ENCODE peak calls at places on chromosome 11, in seven cellular contexts. D is spleen, H is cardiac muscle cell, N is NB4, X is IMR-90, K is cardiac fibroblast, U is epithelial cell of esophagus. I is an unnamed sample.
A peak's percentile ranks its signal among the peaks of the same experiment; 100 is the strongest.

GRCh38 chr11:61142424-61142823 is 18.8 kb downstream of the VPS37C start:
- DNase-seq in X (peak; percentile 63), D (no peak), K (peak; percentile 61), N (no peak), U (peak; percentile 50), H (no peak), I (no peak)

GRCh38 chr11:44708063-44708462 is 18.7 kb upstream of the TSPAN18 start:
- DNase-seq in K (peak; percentile 23), N (no peak), H (no peak), D (peak; percentile 58), U (no peak), X (no peak), I (no peak)

GRCh38 chr11:63553759-63554158 is 9.4 kb downstream of the PLAAT2 start:
- DNase-seq in H (no peak), N (peak; percentile 70), D (no peak), X (no peak), U (peak; percentile 17), K (no peak), I (no peak)

GRCh38 chr11:116138280-116138679 is 634.1 kb upstream of the CADM1 start:
- DNase-seq in H (no peak), U (no peak), K (no peak), D (no peak), N (no peak), X (no peak), I (no peak)

GRCh38 chr11:11620966-11621880 is 582 bp downstream of the GALNT18 start:
- DNase-seq in N (peak; percentile 4), D (peak; percentile 82), U (peak; percentile 51), X (peak; percentile 44), H (peak; percentile 32), K (peak; percentile 19), I (no peak)

GRCh38 chr11:77710358-77710757 is 72.8 kb upstream of the CLNS1A start:
- DNase-seq in H (no peak), K (peak; percentile 37), N (no peak), X (peak; percentile 67), D (no peak), U (peak; percentile 36), I (no peak)

GRCh38 chr11:3831378-3832239 is 9.2 kb downstream of the RHOG start:
- DNase-seq in D (peak; percentile 83), H (peak; percentile 82), N (peak; percentile 40), K (no peak), U (no peak), X (no peak), I (no peak)

GRCh38 chr11:2390091-2390870 is 10.3 kb upstream of the TSSC4 start:
- DNase-seq in K (no peak), D (no peak), U (no peak), H (no peak), N (no peak), X (no peak), I (no peak)

GRCh38 chr11:132334769-132335280 is 964.4 kb downstream of the NTM start:
- DNase-seq in X (peak; percentile 4), K (no peak), D (no peak), N (no peak), H (no peak), U (no peak), I (no peak)

GRCh38 chr11:20310137-20310536 is 53.4 kb upstream of the HTATIP2 start:
- DNase-seq in K (peak; percentile 19), X (no peak), U (no peak), N (no peak), D (no peak), H (no peak), I (no peak)

GRCh38 chr11:126443120-126443519 is 87.6 kb downstream of the ST3GAL4 start:
- DNase-seq in X (no peak), D (no peak), U (no peak), H (no peak), K (no peak), N (no peak), I (no peak)

GRCh38 chr11:36216061-36216615 is 73.1 kb downstream of the COMMD9 start:
- DNase-seq in K (no peak), H (no peak), D (no peak), N (no peak), U (no peak), X (peak; percentile 9), I (no peak)

GRCh38 chr11:19838994-19839768 is 126.5 kb downstream of the NAV2 start:
- DNase-seq in X (peak; percentile 17), N (no peak), D (no peak), K (peak; percentile 29), H (no peak), U (no peak), I (no peak)

GRCh38 chr11:44095506-44096359 is at the start of gene EXT2:
- DNase-seq in U (peak; percentile 87), H (peak; percentile 90), X (peak; percentile 76), D (peak; percentile 98), K (peak; percentile 84), N (peak; percentile 82), I (peak; percentile 42)

GRCh38 chr11:116544721-116545120 is 228.1 kb downstream of the BUD13 start:
- DNase-seq in N (no peak), X (no peak), D (no peak), K (no peak), H (no peak), U (no peak), I (no peak)

GRCh38 chr11:118957549-118957948 is 1.5 kb downstream of the UPK2 start:
- DNase-seq in N (no peak), U (no peak), K (no peak), H (no peak), D (peak; percentile 34), X (no peak), I (no peak)

GRCh38 chr11:118956094-118956846 is at the start of gene UPK2:
- DNase-seq in N (peak; percentile 84), K (peak; percentile 77), D (peak; percentile 96), U (peak; percentile 85), H (peak; percentile 92), X (peak; percentile 71), I (peak; percentile 49)

GRCh38 chr11:118958577-118958976 is 2.5 kb downstream of the UPK2 start:
- DNase-seq in H (no peak), X (no peak), K (no peak), N (no peak), D (peak; percentile 12), U (no peak), I (no peak)

GRCh38 chr11:118957968-118958367 is 1.9 kb downstream of the UPK2 start:
- DNase-seq in X (no peak), U (no peak), N (no peak), H (no peak), D (peak; percentile 28), K (no peak), I (no peak)

DNA sequence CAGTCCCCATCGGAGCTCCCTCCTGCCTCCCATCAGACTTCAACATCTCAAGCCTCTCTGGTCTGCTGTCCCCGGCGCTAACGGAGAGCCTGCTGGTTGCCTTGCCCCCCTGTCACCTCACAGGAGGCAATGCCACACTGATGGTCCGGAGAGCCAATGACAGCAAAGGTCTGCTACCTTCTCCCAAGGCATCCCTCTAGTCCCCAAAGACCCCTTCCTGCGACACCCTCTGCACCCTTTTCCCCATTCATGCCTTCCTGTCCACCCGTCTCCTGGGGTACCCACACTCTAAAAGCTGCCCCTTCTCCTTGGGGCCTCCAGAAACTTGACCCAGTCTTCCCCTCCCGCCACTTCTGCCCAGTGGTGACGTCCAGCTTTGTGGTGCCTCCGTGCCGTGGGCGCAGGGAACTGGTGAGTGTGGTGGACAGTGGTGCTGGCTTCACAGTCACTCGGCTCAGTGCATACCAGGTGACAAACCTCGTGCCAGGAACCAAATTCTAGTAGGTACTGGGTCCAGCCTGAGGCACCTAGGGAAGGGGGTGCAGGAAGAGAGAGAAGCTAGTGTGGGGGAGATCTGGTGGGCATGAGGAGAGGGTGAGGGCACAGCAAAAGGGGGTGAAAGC is 860 bp downstream of the UPK2 start:
- DNase-seq in D (peak; percentile 64), U (no peak), X (no peak), K (no peak), H (no peak), N (no peak), I (no peak)
- TF ChIP-seq CTCF in D (no peak), U (no peak), X (no peak), K (no peak), H (no peak), N (no peak), I (no peak)

GRCh38 chr11:111513240-111513605 is 1.0 kb upstream of the BTG4 start:
- DNase-seq in K (no peak), D (no peak), N (no peak), X (no peak), H (no peak), U (peak; percentile 86), I (no peak)
- H3K4me3 ChIP-seq in K (no peak overlapping the region), D (no peak overlapping the region), N (no peak overlapping the region), X (no peak overlapping the region), H (no peak overlapping the region), U (no peak overlapping the region), I (no peak overlapping the region)

GRCh38 chr11:10352911-10353550 is 48.2 kb downstream of the ADM start:
- DNase-seq in D (no peak), X (no peak), U (no peak), K (no peak), H (no peak), N (no peak), I (no peak)

GRCh38 chr11:10354389-10354788 is 49.5 kb downstream of the ADM start:
- DNase-seq in H (no peak), N (no peak), D (no peak), K (no peak), U (no peak), X (no peak), I (no peak)

GRCh38 chr11:10358696-10359095 is 53.8 kb downstream of the ADM start:
- DNase-seq in N (no peak), X (no peak), D (no peak), H (no peak), U (peak; percentile 90), K (no peak), I (no peak)

GRCh38 chr11:10355257-10355661 is 50.4 kb downstream of the ADM start:
- DNase-seq in D (no peak), H (no peak), K (peak; percentile 92), U (peak; percentile 80), N (no peak), X (no peak), I (no peak)

DNA sequence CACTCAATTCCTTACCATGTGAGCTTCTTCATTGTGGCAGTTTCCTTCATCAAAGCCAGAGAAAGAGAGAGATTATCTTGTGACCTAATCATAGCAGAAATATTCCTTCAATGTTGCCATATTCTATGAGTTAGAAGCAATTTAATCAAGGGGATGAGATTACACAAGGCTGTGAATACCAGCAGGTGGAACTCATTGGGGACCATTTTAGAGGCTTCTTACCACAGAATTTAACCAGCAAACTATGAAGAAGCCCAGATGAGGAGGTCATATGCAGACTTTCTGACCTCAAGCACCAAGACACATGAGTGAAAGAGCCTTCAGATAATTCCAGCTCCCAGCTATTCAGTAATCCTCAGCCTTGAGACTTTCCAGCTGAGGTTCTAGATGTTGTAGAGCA is 51.3 kb downstream of the ADM start:
- DNase-seq in H (no peak), U (no peak), D (no peak), N (no peak), K (no peak), X (no peak), I (no peak)
- TF ChIP-seq CTCF in H (no peak), U (no peak), D (no peak), N (no peak), K (no peak), X (no peak), I (no peak)

GRCh38 chr11:925158-925495 is 543 bp upstream of the AP2A2 start:
- DNase-seq in H (no peak), K (no peak), D (no peak), N (no peak), U (no peak), X (no peak), I (no peak)
- H3K4me3 ChIP-seq in H (peak overlapping the region; percentile 99), K (peak overlapping the region; percentile 19), D (peak overlapping the region; percentile 21), N (no peak overlapping the region), U (peak overlapping the region; percentile 21), X (peak overlapping the region; percentile 45), I (peak overlapping the region; percentile 33)